ENCODE peak calls at places on chromosomes 3 and 15, in eight cellular contexts. I, A, C, Z, D, U, J and T are unnamed samples. For H3K27me3, the result is how much of the 10 kb centered on the place peaks cover.

GRCh38 chr15:87118424-87118823 is 1038.8 kb downstream of the AGBL1 start:
- DNase-seq in D (no peak), U (no peak), J (peak), Z (no peak), I (no peak), C (peak), A (no peak), T (no peak)

GRCh38 chr3:13135251-13135810 is 62.1 kb upstream of the IQSEC1 start:
- DNase-seq in A (no peak), Z (no peak), I (peak), C (no peak), J (no peak), D (no peak), U (no peak), T (peak)

GRCh38 chr15:39602143-39602542 is 21.3 kb downstream of the THBS1 start:
- DNase-seq in J (peak), Z (no peak), A (no peak), U (no peak), C (no peak), I (no peak), D (peak), T (peak)

GRCh38 chr15:90638241-90638691 is 78.9 kb upstream of the BLM start:
- DNase-seq in A (no peak), I (peak), U (peak), C (no peak), D (peak), J (no peak), Z (peak), T (no peak)

GRCh38 chr3:150252462-150252861 is 155.6 kb upstream of the TSC22D2 start:
- DNase-seq in U (no peak), A (no peak), D (no peak), J (no peak), C (no peak), Z (no peak), I (no peak), T (no peak)

GRCh38 chr3:110955301-110955880 is 116.2 kb upstream of the NECTIN3 start:
- DNase-seq in Z (no peak), D (no peak), J (no peak), C (peak), A (no peak), I (no peak), U (no peak), T (no peak)

GRCh38 chr15:55737373-55737772 is 5.6 kb downstream of the PRTG start:
- DNase-seq in A (no peak), C (peak), U (no peak), I (no peak), Z (no peak), D (peak), J (peak), T (no peak)

GRCh38 chr3:112319516-112320276 is 13.3 kb upstream of the CD200 start:
- DNase-seq in A (no peak), Z (no peak), D (no peak), C (no peak), J (peak), I (no peak), U (no peak), T (no peak)

GRCh38 chr3:129312671-129313414 is 34.2 kb downstream of the HMCES start:
- DNase-seq in D (no peak), J (no peak), A (no peak), Z (peak), U (no peak), C (no peak), I (peak), T (no peak)

GRCh38 chr3:54433846-54434245 is 311.5 kb downstream of the CACNA2D3 start:
- DNase-seq in I (no peak), A (no peak), J (peak), Z (peak), U (peak), D (peak), C (no peak), T (peak)

GRCh38 chr15:36468746-36469145 is 110.7 kb upstream of the CDIN1 start:
- DNase-seq in C (peak), A (no peak), U (no peak), D (no peak), J (no peak), I (no peak), Z (no peak), T (no peak)

GRCh38 chr3:14488286-14489036 is 51.7 kb downstream of the GRIP2 start:
- DNase-seq in J (no peak), U (no peak), Z (no peak), I (no peak), D (no peak), C (no peak), A (no peak), T (no peak)

GRCh38 chr3:133294253-133294652 is 105.6 kb upstream of the BFSP2 start:
- DNase-seq in Z (no peak), J (no peak), C (no peak), D (no peak), A (no peak), U (no peak), I (no peak), T (no peak)

GRCh38 chr3:150747909-150748568 is 14.9 kb downstream of the SIAH2 start:
- DNase-seq in Z (no peak), J (no peak), C (no peak), U (no peak), I (no peak), D (no peak), A (no peak), T (no peak)

GRCh38 chr3:126109860-126110235 is 25.9 kb upstream of the SLC41A3 start:
- DNase-seq in C (no peak), A (no peak), J (no peak), Z (no peak), I (peak), D (no peak), U (no peak), T (no peak)

GRCh38 chr3:157237886-157238285 is 77.9 kb upstream of the CCNL1 start:
- DNase-seq in D (no peak), I (no peak), Z (no peak), C (no peak), J (peak), U (no peak), A (no peak), T (no peak)

GRCh38 chr3:195558602-195559001 is 15.5 kb upstream of the PPP1R2 start:
- DNase-seq in U (peak), Z (peak), C (no peak), D (peak), I (no peak), J (peak), A (no peak), T (no peak)

GRCh38 chr3:100972867-100973266 is 20.4 kb downstream of the ABI3BP start:
- DNase-seq in J (no peak), A (no peak), Z (no peak), U (no peak), D (no peak), C (peak), I (no peak), T (no peak)

GRCh38 chr3:148042663-148043445 is 633.7 kb downstream of the ZIC1 start:
- DNase-seq in Z (no peak), I (no peak), D (no peak), J (no peak), C (peak), U (peak), A (no peak), T (no peak)

GRCh38 chr3:117145677-117146076 is 436.1 kb downstream of the TUSC7 start:
- DNase-seq in U (no peak), I (no peak), A (no peak), Z (no peak), C (no peak), D (no peak), J (no peak), T (no peak)

GRCh38 chr15:67114846-67115521 is 49.6 kb downstream of the SMAD3 start:
- DNase-seq in C (no peak), I (no peak), J (peak), U (no peak), Z (no peak), A (no peak), D (no peak), T (no peak)

GRCh38 chr3:69811452-69812401 is 72.5 kb downstream of the MITF start:
- DNase-seq in J (no peak), D (no peak), U (no peak), Z (no peak), I (no peak), A (no peak), C (no peak), T (no peak)
- H3K27me3 ChIP-seq in J (under half), D (under half), U (under half), Z (under half), I (under half), A (under half), C (under half), T (under half)

GRCh38 chr3:47455806-47456452 is 19.8 kb downstream of the SCAP start:
- DNase-seq in J (no peak), I (no peak), A (no peak), U (no peak), D (no peak), C (no peak), Z (no peak), T (no peak)

GRCh38 chr3:47456984-47457383 is 18.8 kb downstream of the SCAP start:
- DNase-seq in Z (no peak), C (no peak), I (no peak), A (no peak), D (no peak), J (no peak), U (no peak), T (no peak)

DNA sequence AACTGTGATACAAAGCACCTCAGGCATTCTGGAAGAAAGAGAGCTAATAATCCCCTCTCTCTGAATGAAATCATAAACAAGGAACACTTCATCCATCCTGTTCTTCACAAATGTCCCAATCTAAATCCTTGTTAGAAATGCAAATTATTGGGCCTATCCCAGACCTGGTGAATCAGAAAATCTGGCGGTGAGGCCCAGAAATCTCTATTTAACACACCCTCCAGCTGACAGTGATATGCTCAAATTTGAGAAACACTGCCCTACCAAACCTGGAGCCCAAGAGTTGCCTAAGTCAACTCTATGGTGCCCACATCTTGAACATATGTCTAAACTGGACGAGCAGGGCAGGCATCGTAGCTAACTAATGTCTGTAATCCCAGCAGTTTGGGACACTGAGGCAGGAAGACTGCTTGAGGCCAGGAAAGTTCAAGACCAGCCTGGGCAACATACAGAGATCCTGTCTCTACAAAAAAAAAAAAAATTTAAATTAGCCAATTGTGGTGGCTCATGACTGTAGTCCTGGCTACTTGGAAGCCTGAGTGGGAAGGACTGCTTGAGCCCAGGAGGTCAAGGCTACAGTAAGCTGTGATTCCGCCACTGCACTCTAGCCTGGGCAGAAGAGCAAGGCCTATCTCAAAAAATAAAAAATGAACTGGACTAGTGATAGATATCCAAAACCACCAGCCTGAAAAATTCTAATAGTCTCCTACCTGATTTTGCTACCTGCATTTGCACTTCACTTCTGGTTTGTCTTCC is 23.1 kb downstream of the SCAP start:
- DNase-seq in U (no peak), D (no peak), C (no peak), I (no peak), Z (no peak), A (no peak), J (no peak), T (no peak)
- H3K27ac ChIP-seq in U (no peak), D (no peak), C (no peak), I (no peak), Z (no peak), A (no peak), J (no peak), T (no peak)

GRCh38 chr3:124582621-124583437 is 147.4 kb upstream of the UMPS start:
- DNase-seq in C (no peak), I (no peak), J (no peak), Z (no peak), U (no peak), A (no peak), D (no peak), T (no peak)
- H3K27me3 ChIP-seq in C (under half), I (under half), J (under half), Z (under half), U (under half), A (under half), D (half or more), T (under half)

GRCh38 chr3:135907422-135908165 is 57.9 kb upstream of the PPP2R3A start:
- DNase-seq in Z (no peak), I (no peak), D (no peak), C (no peak), J (peak), U (no peak), A (no peak), T (no peak)
- H3K27ac ChIP-seq in Z (no peak), I (no peak), D (no peak), C (no peak), J (no peak), U (no peak), A (no peak), T (no peak)

GRCh38 chr3:193777524-193777923 is 184.5 kb downstream of the OPA1 start:
- DNase-seq in I (no peak), U (no peak), D (no peak), J (no peak), A (no peak), C (no peak), Z (no peak), T (no peak)

GRCh38 chr3:193774272-193774915 is 181.4 kb downstream of the OPA1 start:
- DNase-seq in Z (no peak), I (no peak), D (no peak), J (no peak), U (no peak), A (no peak), C (no peak), T (no peak)

GRCh38 chr3:193776626-193777025 is 183.6 kb downstream of the OPA1 start:
- DNase-seq in U (no peak), J (no peak), D (no peak), I (no peak), A (peak), Z (no peak), C (no peak), T (no peak)

GRCh38 chr3:193774916-193775285 is 181.9 kb downstream of the OPA1 start:
- DNase-seq in J (no peak), D (no peak), Z (no peak), U (no peak), I (no peak), A (no peak), C (no peak), T (no peak)

DNA sequence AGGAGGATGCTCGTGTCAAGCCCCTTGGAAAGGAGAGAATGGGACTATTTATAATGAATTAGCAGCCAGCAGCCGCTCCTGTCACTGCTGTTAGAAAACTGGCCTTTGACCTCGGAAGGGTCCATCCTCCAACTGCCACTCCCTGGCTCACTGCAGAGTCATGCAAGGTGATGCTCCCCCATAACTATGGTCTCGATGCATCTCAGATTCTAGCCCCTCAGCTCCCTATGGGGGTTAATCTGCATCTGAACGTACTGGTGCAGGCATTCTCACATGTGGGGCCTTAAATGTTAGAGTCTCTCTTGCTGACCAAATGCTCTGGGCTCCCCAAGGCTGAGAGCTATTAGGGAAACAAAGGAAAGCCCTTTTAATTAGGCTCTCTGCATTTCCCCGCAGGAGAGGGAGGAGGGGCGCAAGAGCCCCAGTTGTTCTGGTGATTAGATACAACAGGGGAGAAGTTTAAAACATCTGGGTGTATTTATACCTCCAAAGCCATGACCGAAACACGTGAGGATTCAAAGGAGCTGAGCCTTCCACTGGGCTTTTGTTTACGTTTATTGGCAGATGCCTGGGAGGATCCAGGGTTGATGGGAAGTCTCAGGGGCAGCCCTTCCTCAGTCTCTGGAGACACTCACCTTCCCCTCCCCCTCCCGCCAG is 182.5 kb downstream of the OPA1 start:
- DNase-seq in Z (no peak), U (no peak), C (no peak), I (no peak), J (peak), D (peak), A (no peak), T (peak)
- H3K27me3 ChIP-seq in Z (under half), U (under half), C (half or more), I (under half), J (under half), D (under half), A (under half), T (under half)

GRCh38 chr15:72781621-72782020 is 1.9 kb downstream of the ADPGK start:
- DNase-seq in A (no peak), D (no peak), C (no peak), J (no peak), Z (no peak), I (no peak), U (no peak), T (no peak)
- H3K27ac ChIP-seq in A (no peak), D (no peak), C (no peak), J (no peak), Z (no peak), I (peak), U (no peak), T (no peak)

GRCh38 chr15:74220475-74221248 is 15.5 kb upstream of the CCDC33 start:
- DNase-seq in C (no peak), U (no peak), I (no peak), A (no peak), J (no peak), Z (no peak), D (no peak), T (no peak)
- H3K27me3 ChIP-seq in C (under half), U (under half), I (under half), A (under half), J (under half), Z (under half), D (under half), T (under half)

DNA sequence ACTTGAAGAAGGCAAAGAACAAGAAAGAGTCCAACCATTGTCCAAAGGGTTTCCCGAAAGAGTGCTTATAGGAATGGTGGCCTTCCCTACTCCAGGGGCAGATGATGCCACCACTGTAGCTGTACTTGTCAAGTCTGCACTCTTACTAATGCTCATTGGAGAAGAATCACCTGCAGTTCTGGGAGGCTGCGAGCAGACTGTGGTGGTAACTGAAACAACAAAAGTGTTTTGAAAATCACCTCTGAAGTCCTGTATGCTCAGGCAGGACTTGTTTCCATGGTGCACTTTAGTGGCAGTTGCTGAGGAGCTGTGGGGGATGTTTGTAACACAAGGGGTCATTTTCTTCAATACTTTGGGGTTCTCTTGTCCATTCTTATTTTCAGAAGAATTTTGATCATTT is 36.0 kb downstream of the USF3 start:
- DNase-seq in Z (no peak), C (no peak), D (no peak), A (no peak), J (no peak), I (no peak), U (no peak), T (no peak)
- H3K27ac ChIP-seq in Z (no peak), C (no peak), D (no peak), A (peak), J (no peak), I (no peak), U (no peak), T (no peak)

GRCh38 chr3:185824467-185825378 is at the start of gene IGF2BP2:
- DNase-seq in U (peak), D (peak), J (peak), A (no peak), Z (peak), C (peak), I (peak), T (peak)
- H3K27me3 ChIP-seq in U (under half), D (under half), J (under half), A (under half), Z (under half), C (under half), I (under half), T (under half)

DNA sequence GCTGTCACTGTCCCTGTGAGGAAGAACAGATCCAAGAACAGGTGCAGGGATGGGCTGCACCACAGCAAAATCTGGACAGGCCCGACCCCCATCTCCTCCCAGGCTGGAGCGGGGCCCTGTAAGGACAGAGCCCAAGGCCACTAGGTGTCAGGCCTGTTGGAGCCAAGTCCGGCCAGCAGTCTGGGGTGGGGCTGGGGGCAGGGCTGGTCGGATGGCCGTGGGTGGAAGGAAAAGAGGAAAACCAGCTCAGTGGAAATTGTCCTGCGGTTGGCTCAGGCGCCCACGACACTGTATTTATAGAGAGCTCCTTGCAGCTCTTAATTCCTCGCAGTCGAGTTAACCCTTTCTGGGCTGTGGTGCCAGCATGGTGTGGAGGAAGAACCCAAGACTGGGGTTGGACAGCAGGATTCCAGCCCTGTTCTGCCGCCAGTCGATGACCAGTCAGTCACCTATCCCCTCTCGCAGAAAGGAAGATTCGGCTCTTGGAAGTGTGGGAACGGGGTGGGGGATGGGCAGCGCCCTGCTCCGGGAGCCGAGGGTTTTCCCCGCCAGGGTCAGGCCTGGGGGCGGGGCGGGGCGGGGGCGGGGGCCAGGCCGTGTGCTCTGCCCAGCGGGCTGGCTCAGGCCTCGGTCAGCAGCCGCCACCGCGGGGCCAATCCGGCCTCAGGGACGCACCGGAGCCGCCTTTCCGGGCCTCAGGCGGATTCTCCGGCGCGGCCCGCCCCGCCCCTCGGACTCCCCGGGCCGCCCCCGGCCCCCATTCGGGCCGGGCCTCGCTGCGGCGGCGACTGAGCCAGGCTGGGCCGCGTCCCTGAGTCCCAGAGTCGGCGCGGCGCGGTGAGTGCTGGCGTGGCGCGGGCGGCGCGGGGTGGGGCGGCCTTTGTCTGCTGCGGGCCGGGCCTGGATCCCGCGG is at the start of gene CD276:
- DNase-seq in U (peak), C (peak), I (peak), D (peak), A (no peak), J (peak), Z (peak), T (peak)
- H3K27ac ChIP-seq in U (peak), C (peak), I (peak), D (peak), A (peak), J (peak), Z (peak), T (no peak)